ENCODE peak calls at places on chromosomes 5 and 9, in nine cellular contexts. R is testis; L is heart right ventricle; W is GM12878; U is MM.1S; E is CD8-positive, alpha-beta T cell; H is neural progenitor cell; Y is sigmoid colon; T is heart left ventricle. J is an unnamed sample. For H3K4me1, the result is how much of the 10 kb centered on the place peaks cover.

GRCh38 chr5:151678713-151679112 is 8.0 kb downstream of the SPARC start:
- DNase-seq in R (no peak), L (no peak), W (no peak), U (no peak), E (no peak), H (no peak), Y (peak), T (no peak), J (no peak)

GRCh38 chr9:118023649-118024048 is 319.4 kb downstream of the TLR4 start:
- DNase-seq in R (no peak), L (no peak), W (no peak), U (no peak), E (no peak), H (no peak), Y (no peak), T (peak), J (no peak)

GRCh38 chr9:407255-407654 is 192.6 kb downstream of the DOCK8 start:
- DNase-seq in R (no peak), L (no peak), W (no peak), U (no peak), E (no peak), H (peak), Y (no peak), T (no peak), J (no peak)

GRCh38 chr5:121967187-121967586 is 5.4 kb downstream of the SRFBP1 start:
- DNase-seq in R (no peak), L (no peak), W (no peak), U (peak), E (no peak), H (no peak), Y (no peak), T (no peak), J (no peak)

GRCh38 chr5:132067941-132068808 is 5.4 kb upstream of the CSF2 start:
- DNase-seq in R (no peak), L (no peak), W (no peak), U (no peak), E (no peak), H (no peak), Y (no peak), T (no peak), J (no peak)

GRCh38 chr5:424259-425110 is 18.5 kb upstream of the EXOC3 start:
- DNase-seq in R (no peak), L (no peak), W (peak), U (peak), E (no peak), H (no peak), Y (peak), T (no peak), J (no peak)

GRCh38 chr9:121305269-121305994 is 37.5 kb downstream of the GSN start:
- DNase-seq in R (peak), L (peak), W (no peak), U (no peak), E (no peak), H (no peak), Y (peak), T (peak), J (no peak)

GRCh38 chr9:78932849-78933627 is 636.1 kb downstream of the PSAT1 start:
- DNase-seq in R (no peak), L (no peak), W (no peak), U (no peak), E (no peak), H (no peak), Y (no peak), T (no peak), J (no peak)

GRCh38 chr5:89372176-89372575 is 489.2 kb upstream of the MEF2C start:
- DNase-seq in R (no peak), L (no peak), W (no peak), U (no peak), E (no peak), H (no peak), Y (no peak), T (no peak), J (no peak)

GRCh38 chr5:172454355-172455086 is at the start of gene SH3PXD2B:
- DNase-seq in R (no peak), L (peak), W (no peak), U (peak), E (peak), H (peak), Y (peak), T (peak), J (no peak)

GRCh38 chr9:113562653-113563381 is 99.3 kb downstream of the RGS3 start:
- DNase-seq in R (no peak), L (no peak), W (no peak), U (no peak), E (no peak), H (no peak), Y (peak), T (no peak), J (no peak)

GRCh38 chr9:78605029-78605930 is 308.4 kb downstream of the PSAT1 start:
- DNase-seq in R (no peak), L (no peak), W (no peak), U (no peak), E (no peak), H (peak), Y (no peak), T (no peak), J (no peak)

GRCh38 chr5:14179446-14179845 is 36.3 kb downstream of the TRIO start:
- DNase-seq in R (no peak), L (no peak), W (no peak), U (no peak), E (no peak), H (no peak), Y (no peak), T (no peak), J (no peak)

GRCh38 chr5:135444360-135444759 is 2.8 kb downstream of the DCANP1 start:
- DNase-seq in R (no peak), L (no peak), W (no peak), U (no peak), E (no peak), H (no peak), Y (peak), T (no peak), J (no peak)

GRCh38 chr9:18543406-18543965 is 69.5 kb downstream of the ADAMTSL1 start:
- DNase-seq in R (no peak), L (no peak), W (no peak), U (no peak), E (no peak), H (no peak), Y (no peak), T (no peak), J (no peak)

GRCh38 chr5:139642213-139642612 is 5.9 kb upstream of the CXXC5 start:
- DNase-seq in R (no peak), L (no peak), W (no peak), U (no peak), E (no peak), H (no peak), Y (peak), T (no peak), J (no peak)

GRCh38 chr9:105877719-105878118 is 183.4 kb downstream of the TMEM38B start:
- DNase-seq in R (no peak), L (no peak), W (peak), U (no peak), E (no peak), H (peak), Y (no peak), T (no peak), J (no peak)

GRCh38 chr9:91422832-91423711 is 560 bp downstream of the NFIL3 start:
- DNase-seq in R (peak), L (peak), W (no peak), U (peak), E (peak), H (peak), Y (peak), T (peak), J (no peak)

GRCh38 chr9:98203153-98203552 is 10.7 kb upstream of the CORO2A start:
- DNase-seq in R (no peak), L (no peak), W (no peak), U (no peak), E (no peak), H (no peak), Y (no peak), T (no peak), J (no peak)

GRCh38 chr5:172724658-172725183 is 46.3 kb downstream of the DUSP1 start:
- DNase-seq in R (no peak), L (no peak), W (no peak), U (no peak), E (no peak), H (no peak), Y (no peak), T (no peak), J (no peak)

GRCh38 chr9:100058699-100059579 is 39.9 kb downstream of the ERP44 start:
- DNase-seq in R (no peak), L (no peak), W (peak), U (peak), E (no peak), H (no peak), Y (no peak), T (no peak), J (no peak)

GRCh38 chr5:124906339-124907097 is 160.1 kb upstream of the ZNF608 start:
- DNase-seq in R (peak), L (peak), W (no peak), U (peak), E (no peak), H (peak), Y (peak), T (peak), J (no peak)

GRCh38 chr9:74499111-74499601 is 2.0 kb downstream of the RORB start:
- DNase-seq in R (no peak), L (peak), W (no peak), U (no peak), E (no peak), H (peak), Y (no peak), T (no peak), J (no peak)

GRCh38 chr5:127228540-127229184 is 61.9 kb upstream of the MEGF10 start:
- DNase-seq in R (peak), L (no peak), W (no peak), U (no peak), E (no peak), H (peak), Y (no peak), T (no peak), J (no peak)

GRCh38 chr5:138466900-138467710 is 1.8 kb downstream of the EGR1 start:
- DNase-seq in R (no peak), L (no peak), W (no peak), U (no peak), E (no peak), H (no peak), Y (no peak), T (no peak), J (no peak)

GRCh38 chr9:72557549-72557948 is 36.1 kb downstream of the TMC1 start:
- DNase-seq in R (peak), L (no peak), W (no peak), U (no peak), E (peak), H (no peak), Y (peak), T (no peak), J (peak)

GRCh38 chr9:38063363-38063707 is 5.7 kb downstream of the SHB start:
- DNase-seq in R (no peak), L (no peak), W (no peak), U (no peak), E (no peak), H (no peak), Y (no peak), T (no peak), J (no peak)
- H3K4me3 ChIP-seq in R (no peak), L (no peak), W (no peak), U (no peak), E (no peak), H (no peak), Y (no peak), T (no peak), J (peak)

DNA sequence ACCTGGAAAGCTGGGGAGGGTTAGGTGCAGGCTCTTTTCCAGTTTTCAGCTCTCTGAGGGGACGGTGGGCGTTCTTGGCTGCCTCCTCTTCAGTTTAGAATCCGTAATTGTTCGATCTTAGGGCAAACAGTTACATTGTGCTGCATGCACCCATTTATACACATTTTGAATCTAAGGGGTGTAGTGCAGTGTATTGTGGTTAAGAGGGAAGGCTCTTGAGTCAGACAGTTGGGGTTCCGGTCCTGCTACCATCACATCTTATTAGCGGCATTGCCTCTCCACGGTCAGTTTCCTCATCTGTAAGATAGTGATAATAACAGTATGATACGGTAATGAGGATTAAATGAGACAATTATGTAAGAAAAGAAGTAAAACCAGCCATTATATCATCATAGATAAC is 625 bp downstream of the EXOSC2 start:
- DNase-seq in R (no peak), L (no peak), W (no peak), U (no peak), E (no peak), H (no peak), Y (no peak), T (no peak), J (no peak)
- H3K4me1 ChIP-seq in R (under half), L (under half), W (under half), U (under half), E (under half), H (under half), Y (under half), T (under half), J (under half)

GRCh38 chr5:34930870-34931269 is 1.5 kb downstream of the DNAJC21 start:
- DNase-seq in R (no peak), L (no peak), W (no peak), U (no peak), E (no peak), H (no peak), Y (no peak), T (no peak), J (no peak)
- H3K4me3 ChIP-seq in R (peak), L (peak), W (peak), U (peak), E (peak), H (peak), Y (peak), T (peak), J (peak)

DNA sequence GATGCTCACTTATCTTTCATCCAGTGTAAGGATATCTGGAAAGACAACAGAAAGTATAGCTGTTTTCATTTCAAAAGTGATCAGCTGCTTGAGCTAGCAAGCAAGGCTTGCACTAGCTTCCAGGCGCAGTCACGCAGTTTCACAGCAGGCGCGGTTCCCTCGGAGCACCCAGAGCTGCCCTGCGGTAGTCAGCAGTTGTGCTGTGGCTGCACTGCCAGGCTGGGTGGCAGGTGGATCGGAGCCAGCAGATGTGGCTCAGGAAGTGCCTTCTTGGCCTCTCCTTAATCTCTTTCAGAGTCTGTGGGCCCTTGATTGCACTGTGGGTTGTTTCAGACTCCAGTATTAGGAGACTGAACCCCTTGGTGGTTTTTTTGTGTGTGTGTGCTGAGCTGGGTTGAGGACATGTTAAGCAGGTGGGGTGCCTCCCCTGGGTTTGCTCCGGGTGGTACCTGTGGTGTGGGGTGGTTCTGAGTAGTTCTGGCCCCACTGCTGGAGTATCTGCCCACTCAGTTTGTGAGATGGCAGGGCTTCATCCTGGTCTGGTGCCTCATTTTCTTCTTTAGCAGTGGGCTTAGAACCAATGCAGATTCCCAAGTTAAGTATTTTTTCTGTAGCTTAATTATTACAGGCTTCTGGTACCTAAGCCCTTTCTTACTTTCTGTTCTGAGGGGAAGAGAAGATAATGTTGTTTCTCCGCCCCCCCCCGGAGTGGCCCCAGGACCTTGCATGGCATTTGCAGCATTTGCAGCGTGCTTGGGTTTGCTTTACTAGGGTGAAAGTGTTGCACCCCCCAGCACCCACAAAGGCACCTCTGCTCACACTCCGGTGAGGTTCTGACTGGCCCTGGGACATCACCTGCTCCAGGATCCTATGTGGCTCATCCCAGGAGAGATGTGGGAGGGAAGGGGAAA is 16.4 kb downstream of the TENT4A start:
- DNase-seq in R (no peak), L (peak), W (no peak), U (peak), E (peak), H (no peak), Y (peak), T (no peak), J (no peak)
- H3K4me1 ChIP-seq in R (under half), L (half or more), W (half or more), U (under half), E (under half), H (under half), Y (half or more), T (half or more), J (half or more)

GRCh38 chr9:112037281-112038016 is 137.6 kb downstream of the SUSD1 start:
- DNase-seq in R (no peak), L (no peak), W (peak), U (peak), E (peak), H (peak), Y (no peak), T (no peak), J (no peak)
- H3K4me3 ChIP-seq in R (no peak), L (no peak), W (no peak), U (no peak), E (no peak), H (no peak), Y (no peak), T (no peak), J (no peak)

GRCh38 chr5:150022163-150022540 is 21.6 kb downstream of the HMGXB3 start:
- DNase-seq in R (no peak), L (no peak), W (no peak), U (peak), E (no peak), H (no peak), Y (no peak), T (peak), J (peak)

GRCh38 chr5:150021491-150022162 is 21.1 kb downstream of the HMGXB3 start:
- DNase-seq in R (no peak), L (peak), W (no peak), U (no peak), E (no peak), H (no peak), Y (no peak), T (no peak), J (no peak)

GRCh38 chr5:150024241-150024984 is 23.9 kb downstream of the HMGXB3 start:
- DNase-seq in R (no peak), L (no peak), W (no peak), U (no peak), E (no peak), H (no peak), Y (no peak), T (no peak), J (no peak)

GRCh38 chr5:150022681-150023080 is 22.1 kb downstream of the HMGXB3 start:
- DNase-seq in R (no peak), L (no peak), W (no peak), U (no peak), E (no peak), H (no peak), Y (no peak), T (no peak), J (no peak)

GRCh38 chr5:150023136-150023535 is 22.6 kb downstream of the HMGXB3 start:
- DNase-seq in R (no peak), L (no peak), W (no peak), U (no peak), E (no peak), H (no peak), Y (no peak), T (no peak), J (no peak)
- H3K4me1 ChIP-seq in R (under half), L (half or more), W (under half), U (under half), E (under half), H (under half), Y (under half), T (under half), J (under half)

J was measured in Panc1.